ENCODE peak calls at places on chromosomes 16 and 17, in six cellular contexts. One of them, this sample, is unnamed. For H3K4me1, the result is how much of the 10 kb centered on the place peaks cover.

GRCh38 chr16:89779917-89780316 is 36.5 kb downstream of the FANCA start:
- DNase-seq in MM.1S: no peak
- DNase-seq in SK-N-SH: no peak
- DNase-seq in HCT116: no peak
- DNase-seq in GM23248: no peak
- DNase-seq in neural progenitor cell: no peak
- DNase-seq in this sample: no peak

GRCh38 chr17:28841901-28842281 is 699 bp downstream of the FAM222B start:
- DNase-seq in HCT116: no peak
- DNase-seq in SK-N-SH: peak
- DNase-seq in GM23248: no peak
- DNase-seq in MM.1S: peak
- DNase-seq in neural progenitor cell: no peak
- DNase-seq in this sample: no peak

GRCh38 chr16:82756283-82756599 is 129.5 kb downstream of the CDH13 start:
- DNase-seq in MM.1S: no peak
- DNase-seq in HCT116: no peak
- DNase-seq in GM23248: no peak
- DNase-seq in neural progenitor cell: no peak
- DNase-seq in SK-N-SH: no peak
- DNase-seq in this sample: no peak

GRCh38 chr17:36992701-36993100 is 43.9 kb downstream of the AATF start:
- DNase-seq in GM23248: no peak
- DNase-seq in neural progenitor cell: no peak
- DNase-seq in SK-N-SH: no peak
- DNase-seq in MM.1S: no peak
- DNase-seq in HCT116: no peak
- DNase-seq in this sample: no peak

GRCh38 chr16:20942271-20942670 is 41.7 kb downstream of the LYRM1 start:
- DNase-seq in MM.1S: no peak
- DNase-seq in HCT116: no peak
- DNase-seq in neural progenitor cell: no peak
- DNase-seq in GM23248: no peak
- DNase-seq in SK-N-SH: no peak
- DNase-seq in this sample: no peak

GRCh38 chr16:57941016-57941656 is 29.8 kb downstream of the CNGB1 start:
- DNase-seq in HCT116: no peak
- DNase-seq in SK-N-SH: peak
- DNase-seq in neural progenitor cell: no peak
- DNase-seq in GM23248: peak
- DNase-seq in MM.1S: no peak
- DNase-seq in this sample: peak

GRCh38 chr17:28030386-28030785 is 12.1 kb upstream of the NLK start:
- DNase-seq in MM.1S: no peak
- DNase-seq in GM23248: no peak
- DNase-seq in HCT116: no peak
- DNase-seq in neural progenitor cell: no peak
- DNase-seq in SK-N-SH: no peak
- DNase-seq in this sample: no peak

GRCh38 chr17:66190738-66191606 is 961 bp downstream of the CEP112 start:
- DNase-seq in GM23248: peak
- DNase-seq in neural progenitor cell: peak
- DNase-seq in MM.1S: no peak
- DNase-seq in HCT116: no peak
- DNase-seq in SK-N-SH: peak
- DNase-seq in this sample: peak

GRCh38 chr16:62540496-62540895 is 504.3 kb upstream of the CDH8 start:
- DNase-seq in neural progenitor cell: no peak
- DNase-seq in GM23248: no peak
- DNase-seq in SK-N-SH: no peak
- DNase-seq in HCT116: no peak
- DNase-seq in MM.1S: no peak
- DNase-seq in this sample: no peak

GRCh38 chr16:88628512-88628974 is 9.8 kb upstream of the IL17C start:
- DNase-seq in MM.1S: no peak
- DNase-seq in GM23248: no peak
- DNase-seq in neural progenitor cell: peak
- DNase-seq in HCT116: no peak
- DNase-seq in SK-N-SH: peak
- DNase-seq in this sample: peak

GRCh38 chr16:69613283-69614154 is 47.8 kb downstream of the NFAT5 start:
- DNase-seq in MM.1S: no peak
- DNase-seq in SK-N-SH: no peak
- DNase-seq in neural progenitor cell: no peak
- DNase-seq in GM23248: peak
- DNase-seq in HCT116: no peak
- DNase-seq in this sample: peak

GRCh38 chr16:56997264-56997663 is 7.9 kb downstream of the NLRC5 start:
- DNase-seq in SK-N-SH: no peak
- DNase-seq in GM23248: no peak
- DNase-seq in MM.1S: no peak
- DNase-seq in neural progenitor cell: no peak
- DNase-seq in HCT116: no peak
- DNase-seq in this sample: no peak

GRCh38 chr17:13182450-13182849 is 164.6 kb upstream of the ELAC2 start:
- DNase-seq in HCT116: no peak
- DNase-seq in neural progenitor cell: no peak
- DNase-seq in GM23248: no peak
- DNase-seq in SK-N-SH: no peak
- DNase-seq in MM.1S: no peak
- DNase-seq in this sample: no peak

GRCh38 chr16:73020409-73020884 is 27.5 kb downstream of the ZFHX3 start:
- DNase-seq in GM23248: peak
- DNase-seq in neural progenitor cell: no peak
- DNase-seq in HCT116: peak
- DNase-seq in SK-N-SH: no peak
- DNase-seq in MM.1S: no peak
- DNase-seq in this sample: peak

GRCh38 chr17:35588196-35588920 is 1.2 kb downstream of the AP2B1 start:
- DNase-seq in GM23248: peak
- DNase-seq in MM.1S: no peak
- DNase-seq in HCT116: peak
- DNase-seq in neural progenitor cell: no peak
- DNase-seq in SK-N-SH: no peak
- DNase-seq in this sample: peak

GRCh38 chr17:58402047-58402446 is 15.3 kb downstream of the RNF43 start:
- DNase-seq in MM.1S: no peak
- DNase-seq in HCT116: peak
- DNase-seq in SK-N-SH: no peak
- DNase-seq in neural progenitor cell: no peak
- DNase-seq in GM23248: peak
- DNase-seq in this sample: peak

GRCh38 chr17:37506678-37507077 is 17.0 kb downstream of the DUSP14 start:
- DNase-seq in HCT116: peak
- DNase-seq in MM.1S: peak
- DNase-seq in SK-N-SH: peak
- DNase-seq in neural progenitor cell: peak
- DNase-seq in GM23248: peak
- DNase-seq in this sample: peak

GRCh38 chr17:40548982-40549680 is 16.1 kb downstream of the CCR7 start:
- DNase-seq in HCT116: no peak
- DNase-seq in GM23248: peak
- DNase-seq in MM.1S: no peak
- DNase-seq in neural progenitor cell: no peak
- DNase-seq in SK-N-SH: peak
- DNase-seq in this sample: peak

GRCh38 chr16:85697441-85697840 is 8.7 kb upstream of the GINS2 start:
- DNase-seq in HCT116: no peak
- DNase-seq in GM23248: no peak
- DNase-seq in MM.1S: no peak
- DNase-seq in SK-N-SH: no peak
- DNase-seq in neural progenitor cell: no peak
- DNase-seq in this sample: no peak

GRCh38 chr17:45410144-45411091 is 22.3 kb downstream of the ARHGAP27 start:
- DNase-seq in MM.1S: peak
- DNase-seq in SK-N-SH: peak
- DNase-seq in GM23248: no peak
- DNase-seq in neural progenitor cell: no peak
- DNase-seq in HCT116: no peak
- DNase-seq in this sample: no peak

GRCh38 chr17:69732272-69732671 is 317.8 kb downstream of the MAP2K6 start:
- DNase-seq in MM.1S: no peak
- DNase-seq in HCT116: no peak
- DNase-seq in neural progenitor cell: no peak
- DNase-seq in GM23248: no peak
- DNase-seq in SK-N-SH: no peak
- DNase-seq in this sample: no peak

GRCh38 chr17:82883461-82884031 is 43.7 kb upstream of the ZNF750 start:
- DNase-seq in GM23248: no peak
- DNase-seq in SK-N-SH: no peak
- DNase-seq in MM.1S: no peak
- DNase-seq in HCT116: no peak
- DNase-seq in neural progenitor cell: no peak
- DNase-seq in this sample: no peak
- H3K9ac ChIP-seq in GM23248: no peak
- H3K9ac ChIP-seq in SK-N-SH: no peak
- H3K9ac ChIP-seq in MM.1S: no peak
- H3K9ac ChIP-seq in HCT116: no peak
- H3K9ac ChIP-seq in neural progenitor cell: no peak
- H3K9ac ChIP-seq in this sample: no peak

DNA sequence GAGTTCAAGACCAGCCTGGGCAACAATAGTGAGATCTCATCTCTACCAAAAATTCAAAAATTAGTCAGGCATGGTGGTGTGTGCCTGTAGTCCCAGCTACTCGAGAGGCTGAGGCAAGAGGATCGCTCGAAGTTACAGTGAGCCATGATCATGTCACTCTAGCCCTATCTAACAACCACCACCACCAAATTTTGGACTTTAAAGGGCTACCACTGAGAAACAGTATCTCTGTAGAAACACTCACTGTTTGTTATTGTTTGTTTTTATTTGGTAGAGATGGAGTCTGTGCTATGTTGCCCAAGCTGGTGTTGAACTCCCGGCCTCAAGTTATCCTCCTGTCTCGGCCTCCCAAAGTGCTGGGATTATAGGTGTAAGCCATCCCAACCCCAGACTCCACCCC is 1.3 kb upstream of the UBALD2 start:
- DNase-seq in GM23248: no peak
- DNase-seq in SK-N-SH: no peak
- DNase-seq in MM.1S: no peak
- DNase-seq in neural progenitor cell: no peak
- DNase-seq in HCT116: no peak
- DNase-seq in this sample: no peak
- H3K4me1 ChIP-seq in GM23248: under half
- H3K4me1 ChIP-seq in SK-N-SH: under half
- H3K4me1 ChIP-seq in MM.1S: under half
- H3K4me1 ChIP-seq in neural progenitor cell: under half
- H3K4me1 ChIP-seq in HCT116: under half
- H3K4me1 ChIP-seq in this sample: half or more

GRCh38 chr17:50546701-50547034 is 306 bp upstream of the SPATA20 start:
- DNase-seq in HCT116: no peak
- DNase-seq in MM.1S: no peak
- DNase-seq in neural progenitor cell: no peak
- DNase-seq in GM23248: no peak
- DNase-seq in SK-N-SH: no peak
- DNase-seq in this sample: no peak

GRCh38 chr17:50545306-50545705 is 1.7 kb upstream of the SPATA20 start:
- DNase-seq in HCT116: no peak
- DNase-seq in neural progenitor cell: no peak
- DNase-seq in MM.1S: no peak
- DNase-seq in GM23248: no peak
- DNase-seq in SK-N-SH: no peak
- DNase-seq in this sample: no peak

GRCh38 chr17:50547736-50548083 is 736 bp downstream of the SPATA20 start:
- DNase-seq in GM23248: peak
- DNase-seq in HCT116: no peak
- DNase-seq in MM.1S: no peak
- DNase-seq in SK-N-SH: no peak
- DNase-seq in neural progenitor cell: no peak
- DNase-seq in this sample: no peak

GRCh38 chr17:50548831-50549230 is 1.9 kb downstream of the SPATA20 start:
- DNase-seq in GM23248: no peak
- DNase-seq in SK-N-SH: no peak
- DNase-seq in MM.1S: no peak
- DNase-seq in neural progenitor cell: no peak
- DNase-seq in HCT116: no peak
- DNase-seq in this sample: no peak

GRCh38 chr17:50547035-50547735 is at the start of gene SPATA20:
- DNase-seq in MM.1S: peak
- DNase-seq in SK-N-SH: peak
- DNase-seq in neural progenitor cell: peak
- DNase-seq in HCT116: peak
- DNase-seq in GM23248: peak
- DNase-seq in this sample: peak
- TF ChIP-seq EZH2phosphoT487 in MM.1S: no peak
- TF ChIP-seq EZH2phosphoT487 in SK-N-SH: no peak
- TF ChIP-seq EZH2phosphoT487 in neural progenitor cell: no peak
- TF ChIP-seq EZH2phosphoT487 in HCT116: no peak
- TF ChIP-seq EZH2phosphoT487 in GM23248: no peak
- TF ChIP-seq EZH2phosphoT487 in this sample: no peak

GRCh38 chr17:15197229-15197628 is 67.9 kb downstream of the PMP22 start:
- DNase-seq in GM23248: no peak
- DNase-seq in HCT116: no peak
- DNase-seq in neural progenitor cell: no peak
- DNase-seq in SK-N-SH: no peak
- DNase-seq in MM.1S: no peak
- DNase-seq in this sample: no peak

GRCh38 chr17:15194859-15195277 is 70.3 kb downstream of the PMP22 start:
- DNase-seq in SK-N-SH: no peak
- DNase-seq in MM.1S: no peak
- DNase-seq in neural progenitor cell: no peak
- DNase-seq in HCT116: no peak
- DNase-seq in GM23248: no peak
- DNase-seq in this sample: no peak
- H3K9ac ChIP-seq in SK-N-SH: no peak
- H3K9ac ChIP-seq in MM.1S: no peak
- H3K9ac ChIP-seq in neural progenitor cell: no peak
- H3K9ac ChIP-seq in HCT116: no peak
- H3K9ac ChIP-seq in GM23248: no peak
- H3K9ac ChIP-seq in this sample: no peak